ENCODE peak calls at places on chromosomes 16 and 17, in eight cellular contexts. W, K, C, T, N, O, H and F are unnamed samples.

GRCh38 chr16:11190585-11191565 is 65.1 kb downstream of the SOCS1 start:
- DNase-seq in H (no peak), K (no peak), T (no peak), C (no peak), N (no peak), W (peak; percentile 45), O (no peak), F (no peak)

GRCh38 chr16:86735727-86736126 is 157.4 kb downstream of the FOXL1 start:
- DNase-seq in K (no peak), O (no peak), C (no peak), N (no peak), W (no peak), H (no peak), T (no peak), F (no peak)

GRCh38 chr17:67294451-67295199 is 49.6 kb upstream of the HELZ start:
- DNase-seq in N (no peak), K (no peak), C (no peak), H (no peak), W (no peak), T (no peak), O (no peak), F (no peak)

GRCh38 chr17:46010597-46011186 is 11.6 kb downstream of the STH start:
- DNase-seq in H (no peak), W (no peak), C (no peak), N (no peak), O (no peak), K (no peak), T (no peak), F (no peak)

GRCh38 chr16:57642368-57643135 is 14.1 kb downstream of the ADGRG1 start:
- DNase-seq in O (peak; percentile 45), N (no peak), K (no peak), C (no peak), T (no peak), H (no peak), W (no peak), F (no peak)

GRCh38 chr16:67164599-67165061 is at the start of gene HSF4:
- DNase-seq in H (peak; percentile 38), O (no peak), K (no peak), T (no peak), N (peak; percentile 78), W (no peak), C (no peak), F (peak; percentile 69)

GRCh38 chr17:21394265-21394664 is 18.1 kb downstream of the KCNJ12 start:
- DNase-seq in C (no peak), O (no peak), H (no peak), T (no peak), N (no peak), W (peak; percentile 40), K (no peak), F (no peak)

GRCh38 chr16:9845661-9846361 is 336.4 kb downstream of the GRIN2A start:
- DNase-seq in W (peak; percentile 42), K (no peak), C (no peak), O (no peak), T (no peak), N (no peak), H (no peak), F (no peak)

GRCh38 chr16:50204426-50205108 is 51.5 kb downstream of the TENT4B start:
- DNase-seq in T (no peak), N (no peak), H (no peak), O (no peak), C (no peak), K (no peak), W (no peak), F (no peak)

GRCh38 chr17:66829883-66830282 is 5.0 kb upstream of the CACNG5 start:
- DNase-seq in C (no peak), H (peak; percentile 21), O (no peak), N (no peak), K (no peak), W (no peak), T (no peak), F (no peak)